ENCODE peak calls at places on chromosomes 4 and X, in four cellular contexts. F is SK-N-SH, N is HepG2, P is K562. S is an unnamed sample.

GRCh38 chrX:71659342-71659741 is 8.0 kb upstream of the LOC101059915 start:
- DNase-seq in F (no peak), N (no peak), P (no peak), S (no peak)

GRCh38 chrX:125439194-125439849 is 119.7 kb downstream of the TEX13C start:
- DNase-seq in F (no peak), N (no peak), P (peak; percentile 52), S (no peak)

GRCh38 chr4:1082215-1083182 is 30.9 kb downstream of the RNF212 start:
- DNase-seq in F (no peak), N (no peak), P (no peak), S (no peak)

GRCh38 chrX:67545772-67546495 is 2.1 kb downstream of the AR start:
- DNase-seq in F (peak; percentile 25), N (no peak), P (no peak), S (no peak)

GRCh38 chr4:100348472-100348871 is 158.2 kb upstream of the DDIT4L start:
- DNase-seq in F (no peak), N (peak; percentile 2), P (no peak), S (no peak)

GRCh38 chr4:8906668-8906970 is 35.0 kb upstream of the HMX1 start:
- DNase-seq in F (peak; percentile 26), N (no peak), P (no peak), S (no peak)

GRCh38 chr4:123995939-123996338 is 599.3 kb downstream of the SPRY1 start:
- DNase-seq in F (no peak), N (no peak), P (no peak), S (no peak)

GRCh38 chr4:99628040-99628439 is 29.6 kb downstream of the C4orf54 start:
- DNase-seq in F (no peak), N (no peak), P (no peak), S (no peak)

GRCh38 chrX:77014655-77015377 is 432.4 kb upstream of the FGF16 start:
- DNase-seq in F (peak; percentile 11), N (peak; percentile 74), P (peak; percentile 1), S (no peak)

GRCh38 chr4:40887690-40888089 is 137.9 kb downstream of the NSUN7 start:
- DNase-seq in F (no peak), N (no peak), P (no peak), S (no peak)

GRCh38 chr4:26218677-26219181 is 102.1 kb upstream of the RBPJ start:
- DNase-seq in F (peak; percentile 56), N (no peak), P (no peak), S (no peak)

GRCh38 chr4:73499996-73500765 is 18.6 kb downstream of the AFM start:
- DNase-seq in F (no peak), N (no peak), P (no peak), S (no peak)

GRCh38 chrX:63930140-63930539 is 145.1 kb upstream of the ARHGEF9 start:
- DNase-seq in F (peak; percentile 2), N (no peak), P (no peak), S (no peak)

GRCh38 chr4:158162637-158163036 is 10.2 kb downstream of the GASK1B start:
- DNase-seq in F (no peak), N (no peak), P (no peak), S (no peak)

GRCh38 chr4:177033130-177033529 is 240.4 kb upstream of the VEGFC start:
- DNase-seq in F (no peak), N (no peak), P (no peak), S (no peak)

GRCh38 chrX:38800981-38801845 is at the start of gene MID1IP1:
- DNase-seq in F (peak; percentile 85), N (peak; percentile 81), P (peak; percentile 94), S (peak; percentile 53)

GRCh38 chr4:153545822-153546221 is 79.7 kb downstream of the TMEM131L start:
- DNase-seq in F (no peak), N (no peak), P (no peak), S (no peak)

GRCh38 chr4:107931775-107932321 is 499 bp downstream of the CYP2U1 start:
- DNase-seq in F (no peak), N (no peak), P (no peak), S (no peak)

GRCh38 chr4:13535118-13535517 is 9.2 kb downstream of the NKX3-2 start:
- DNase-seq in F (peak; percentile 15), N (no peak), P (no peak), S (no peak)

GRCh38 chr4:182560358-182560757 is 317.2 kb downstream of the TENM3 start:
- DNase-seq in F (no peak), N (no peak), P (no peak), S (no peak)

GRCh38 chr4:15781427-15782095 is 3.4 kb downstream of the CD38 start:
- DNase-seq in F (no peak), N (no peak), P (no peak), S (no peak)

DNA sequence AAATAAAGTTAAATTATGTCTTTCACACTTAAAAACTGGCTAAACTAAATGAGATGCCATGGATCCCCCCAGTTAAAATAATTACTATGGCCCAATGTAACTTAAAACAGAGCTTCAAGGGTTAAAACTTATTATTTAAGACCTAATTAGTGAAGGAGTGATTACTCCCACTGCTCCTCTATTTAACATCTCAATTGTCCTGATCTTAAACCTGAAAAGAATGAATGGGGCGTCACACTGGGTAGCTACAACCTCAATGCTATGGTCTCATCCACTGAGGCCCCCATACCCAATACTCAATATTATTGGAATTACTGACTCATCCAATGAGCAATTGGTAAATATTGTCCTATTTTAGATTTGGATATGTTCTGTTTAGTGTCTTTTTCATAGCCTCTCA is 21.1 kb upstream of the TMEM255A start:
- DNase-seq in F (no peak), N (no peak), P (no peak), S (no peak)
- TF ChIP-seq TAF1 in F (no peak), N (no peak), P (no peak), S (no peak)

GRCh38 chrX:102860235-102860634 is 76.8 kb upstream of the RAB40AL start:
- DNase-seq in F (no peak), N (no peak), P (no peak), S (no peak)

GRCh38 chrX:102863735-102864134 is 73.3 kb upstream of the RAB40AL start:
- DNase-seq in F (peak; percentile 65), N (peak; percentile 51), P (peak; percentile 85), S (peak; percentile 14)

DNA sequence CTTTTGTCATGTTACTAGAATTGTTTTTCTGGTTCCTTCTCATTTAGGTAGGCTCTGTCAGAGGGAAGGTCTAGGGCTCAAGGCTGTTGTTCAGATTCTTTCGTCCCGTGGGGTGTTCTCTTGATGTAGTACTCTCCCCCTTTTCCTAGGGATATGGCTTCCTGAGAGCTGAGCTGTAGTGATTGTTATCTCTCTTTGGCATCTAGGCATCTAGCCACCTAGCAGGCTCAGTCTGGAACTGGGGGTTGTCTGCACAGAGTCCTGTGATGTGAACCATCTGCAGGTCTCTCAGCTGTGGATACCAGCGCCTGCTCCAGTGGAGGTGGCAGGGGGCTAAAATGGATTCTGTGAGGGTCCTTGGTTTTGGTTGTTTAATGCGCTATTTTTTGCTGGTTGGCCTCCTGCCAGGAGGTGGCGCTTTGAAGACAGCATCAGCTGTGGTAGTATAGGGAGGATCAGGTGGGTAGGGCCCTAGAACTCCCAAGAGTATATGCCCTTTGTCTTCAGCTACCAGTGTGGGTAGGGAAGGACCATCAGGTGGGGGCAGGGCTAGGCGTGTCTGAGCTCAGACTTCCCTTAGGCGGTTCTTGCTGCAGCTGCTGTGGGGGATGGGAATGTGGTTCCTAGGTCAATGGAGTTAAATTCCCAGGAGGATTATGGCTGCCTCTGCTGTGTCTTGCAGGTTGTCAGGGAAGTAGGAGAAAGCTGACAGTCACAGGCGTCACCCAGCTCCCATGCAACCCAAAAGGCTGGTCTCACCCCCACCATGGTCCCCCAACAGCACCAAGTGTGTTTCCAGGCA is 78.0 kb upstream of the RAB40AL start:
- DNase-seq in F (no peak), N (no peak), P (no peak), S (no peak)
- TF ChIP-seq TAF1 in F (no peak), N (no peak), P (no peak), S (no peak)

GRCh38 chr4:39466747-39467146 is 7.9 kb downstream of the LIAS start:
- DNase-seq in F (no peak), N (no peak), P (no peak), S (no peak)

GRCh38 chr4:39470402-39470801 is 11.5 kb downstream of the LIAS start:
- DNase-seq in F (no peak), N (peak; percentile 49), P (no peak), S (no peak)

GRCh38 chr4:39467470-39467869 is 8.6 kb downstream of the LIAS start:
- DNase-seq in F (no peak), N (peak; percentile 64), P (no peak), S (no peak)

GRCh38 chr4:39469429-39470077 is 10.7 kb downstream of the LIAS start:
- DNase-seq in F (peak; percentile 62), N (peak; percentile 89), P (peak; percentile 67), S (peak; percentile 15)

DNA sequence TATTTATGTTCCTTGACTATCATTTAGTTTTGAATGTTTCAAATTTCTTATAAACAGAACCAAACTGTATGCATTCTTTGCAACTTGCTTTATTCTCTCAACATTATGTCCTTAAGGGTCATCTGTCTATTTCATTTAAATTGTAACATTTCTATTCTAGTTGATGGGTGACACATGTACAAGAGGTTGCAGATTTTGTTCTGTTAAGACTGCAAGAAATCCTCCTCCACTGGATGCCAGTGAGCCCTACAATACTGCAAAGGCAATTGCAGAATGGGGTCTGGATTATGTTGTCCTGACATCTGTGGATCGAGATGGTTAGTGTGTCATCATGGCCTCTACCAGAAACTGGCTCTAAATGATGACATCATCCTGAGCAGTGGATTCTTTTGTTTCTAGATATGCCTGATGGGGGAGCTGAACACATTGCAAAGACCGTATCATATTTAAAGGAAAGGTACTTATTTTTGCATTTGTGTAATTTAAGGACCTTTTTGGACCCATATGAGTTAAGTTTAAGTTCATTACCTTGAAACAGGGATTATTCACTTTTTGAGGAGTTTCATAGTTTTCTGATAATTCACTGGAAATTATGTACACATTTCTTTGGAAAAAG is 6.1 kb downstream of the LIAS start:
- DNase-seq in F (peak; percentile 81), N (no peak), P (peak; percentile 76), S (no peak)
- TF ChIP-seq TAF1 in F (peak; percentile 80), N (no peak), P (no peak), S (no peak)

GRCh38 chr4:95367824-95368223 is 180.9 kb downstream of the UNC5C start:
- DNase-seq in F (peak; percentile 9), N (no peak), P (no peak), S (no peak)
- TF ChIP-seq TAF1 in F (no peak), N (no peak), P (no peak), S (no peak)

GRCh38 chr4:89299153-89299789 is 8.3 kb downstream of the GPRIN3 start:
- DNase-seq in F (no peak), N (no peak), P (peak; percentile 2), S (no peak)

GRCh38 chr4:89296871-89297270 is 10.7 kb downstream of the GPRIN3 start:
- DNase-seq in F (no peak), N (no peak), P (no peak), S (no peak)

GRCh38 chr4:89296399-89296798 is 11.2 kb downstream of the GPRIN3 start:
- DNase-seq in F (no peak), N (peak; percentile 25), P (no peak), S (no peak)

GRCh38 chr4:89298788-89299152 is 8.8 kb downstream of the GPRIN3 start:
- DNase-seq in F (no peak), N (no peak), P (no peak), S (no peak)

GRCh38 chr4:89298160-89298559 is 9.4 kb downstream of the GPRIN3 start:
- DNase-seq in F (no peak), N (no peak), P (no peak), S (no peak)
- TF ChIP-seq TAF1 in F (no peak), N (no peak), P (no peak), S (no peak)

DNA sequence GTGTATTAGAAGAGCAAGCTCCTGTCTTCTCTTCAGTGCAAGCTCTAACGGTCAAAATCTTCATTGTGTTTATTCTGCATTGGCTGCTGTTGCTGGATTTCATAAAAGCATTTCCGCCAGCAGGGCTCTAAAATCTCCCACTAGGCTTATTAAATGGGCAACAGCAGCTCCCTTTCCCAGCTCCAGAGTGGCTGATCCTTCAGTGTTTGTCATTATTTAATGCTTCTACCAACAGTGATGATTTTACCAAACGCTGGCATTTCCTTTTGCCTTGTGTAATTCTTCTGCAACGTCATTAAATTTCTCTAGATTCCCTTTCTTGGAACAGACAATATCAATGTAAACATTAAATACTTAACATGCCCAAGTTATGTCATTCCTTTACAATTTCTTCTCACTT is 20.1 kb downstream of the SLC7A11 start:
- DNase-seq in F (no peak), N (no peak), P (no peak), S (no peak)
- TF ChIP-seq TAF1 in F (no peak), N (no peak), P (no peak), S (no peak)

S was measured in GM12891.